ENCODE peak calls at places on chromosomes 2 and 18, in five cellular contexts. S is tibial artery, A is fibroblast of lung, V is lung, Y is neural progenitor cell. U is an unnamed sample.

GRCh38 chr18:54776282-54776977 is 51.8 kb upstream of the RAB27B start:
- DNase-seq in V (peak), Y (no peak), A (peak), S (no peak), U (no peak)

GRCh38 chr2:238351315-238351714 is 31.0 kb downstream of the TRAF3IP1 start:
- DNase-seq in S (no peak), V (no peak), Y (no peak), A (no peak), U (no peak)

GRCh38 chr2:126637393-126637792 is 18.6 kb upstream of the GYPC start:
- DNase-seq in A (no peak), Y (no peak), S (no peak), V (no peak), U (no peak)

GRCh38 chr2:160720098-160720497 is 226.5 kb upstream of the RBMS1 start:
- DNase-seq in A (no peak), S (no peak), Y (no peak), V (no peak), U (no peak)

GRCh38 chr18:23844991-23845680 is 155.9 kb downstream of the LAMA3 start:
- DNase-seq in Y (peak), S (no peak), A (peak), V (no peak), U (no peak)

GRCh38 chr2:25252291-25253152 is 84.1 kb upstream of the POMC start:
- DNase-seq in V (peak), S (no peak), A (peak), Y (peak), U (peak)

GRCh38 chr2:238262496-238263122 is 22.8 kb upstream of the HES6 start:
- DNase-seq in S (no peak), Y (no peak), V (no peak), A (no peak), U (no peak)

GRCh38 chr2:106561356-106561755 is 74.2 kb downstream of the CD8B2 start:
- DNase-seq in V (no peak), Y (no peak), S (peak), A (no peak), U (peak)

GRCh38 chr2:176643711-176644110 is 374.5 kb downstream of the MTX2 start:
- DNase-seq in V (no peak), S (no peak), A (peak), Y (no peak), U (no peak)

GRCh38 chr2:44972771-44973535 is 31.5 kb downstream of the SIX3 start:
- DNase-seq in S (no peak), V (no peak), A (no peak), Y (peak), U (no peak)

DNA sequence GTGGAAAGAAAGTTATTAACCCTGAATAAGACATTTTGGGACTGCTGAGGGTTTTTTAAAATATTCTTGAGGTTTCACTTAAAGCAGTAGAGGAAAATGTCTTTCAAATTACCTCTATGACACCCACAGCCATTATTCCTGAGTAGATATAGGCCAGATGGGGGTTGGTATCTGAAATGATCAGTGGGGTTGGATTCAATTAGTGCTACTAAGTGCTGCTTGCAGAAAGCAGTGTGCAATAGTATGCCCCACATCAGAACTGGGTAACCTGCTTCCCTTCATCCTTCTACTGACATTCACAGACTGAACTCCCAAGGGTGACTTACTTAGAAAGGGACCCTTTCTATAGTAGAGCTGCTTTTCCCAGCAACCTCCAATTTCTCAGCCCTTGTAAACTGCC is 7.3 kb upstream of the ETAA1 start:
- DNase-seq in S (no peak), A (no peak), Y (no peak), V (no peak), U (no peak)
- H3K27ac ChIP-seq in S (peak), A (peak), Y (no peak), V (no peak), U (peak)

GRCh38 chr2:229445013-229445412 is 173.9 kb upstream of the PID1 start:
- DNase-seq in V (peak), Y (no peak), A (peak), S (peak), U (peak)

GRCh38 chr2:229443141-229443540 is 172.1 kb upstream of the PID1 start:
- DNase-seq in S (no peak), Y (no peak), A (no peak), V (no peak), U (no peak)

GRCh38 chr2:229445501-229446294 is 174.6 kb upstream of the PID1 start:
- DNase-seq in A (peak), Y (no peak), S (peak), V (no peak), U (peak)

GRCh38 chr2:229446316-229446715 is 175.2 kb upstream of the PID1 start:
- DNase-seq in S (no peak), Y (no peak), V (no peak), A (peak), U (no peak)

DNA sequence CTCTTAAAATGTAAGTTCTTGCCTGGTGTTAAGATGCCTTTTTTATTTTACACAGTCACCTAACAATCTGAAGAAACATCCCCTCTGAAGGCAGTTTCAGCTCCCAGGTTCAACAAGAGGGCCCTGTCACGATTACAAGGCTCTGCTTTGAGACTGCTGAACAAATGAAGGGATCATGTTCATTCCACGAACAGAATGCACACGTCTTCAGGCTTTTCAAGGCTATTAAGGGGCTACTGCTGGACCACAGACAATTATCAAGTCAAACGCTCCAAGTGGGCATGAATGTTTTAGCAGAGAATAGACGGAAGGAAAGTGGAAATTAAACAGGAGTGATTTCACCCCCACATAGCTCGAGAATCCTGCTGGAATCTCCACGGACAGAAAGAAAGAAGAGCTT is 172.8 kb upstream of the PID1 start:
- DNase-seq in Y (no peak), A (no peak), S (no peak), V (no peak), U (no peak)
- H3K27ac ChIP-seq in Y (no peak), A (no peak), S (peak), V (peak), U (no peak)

DNA sequence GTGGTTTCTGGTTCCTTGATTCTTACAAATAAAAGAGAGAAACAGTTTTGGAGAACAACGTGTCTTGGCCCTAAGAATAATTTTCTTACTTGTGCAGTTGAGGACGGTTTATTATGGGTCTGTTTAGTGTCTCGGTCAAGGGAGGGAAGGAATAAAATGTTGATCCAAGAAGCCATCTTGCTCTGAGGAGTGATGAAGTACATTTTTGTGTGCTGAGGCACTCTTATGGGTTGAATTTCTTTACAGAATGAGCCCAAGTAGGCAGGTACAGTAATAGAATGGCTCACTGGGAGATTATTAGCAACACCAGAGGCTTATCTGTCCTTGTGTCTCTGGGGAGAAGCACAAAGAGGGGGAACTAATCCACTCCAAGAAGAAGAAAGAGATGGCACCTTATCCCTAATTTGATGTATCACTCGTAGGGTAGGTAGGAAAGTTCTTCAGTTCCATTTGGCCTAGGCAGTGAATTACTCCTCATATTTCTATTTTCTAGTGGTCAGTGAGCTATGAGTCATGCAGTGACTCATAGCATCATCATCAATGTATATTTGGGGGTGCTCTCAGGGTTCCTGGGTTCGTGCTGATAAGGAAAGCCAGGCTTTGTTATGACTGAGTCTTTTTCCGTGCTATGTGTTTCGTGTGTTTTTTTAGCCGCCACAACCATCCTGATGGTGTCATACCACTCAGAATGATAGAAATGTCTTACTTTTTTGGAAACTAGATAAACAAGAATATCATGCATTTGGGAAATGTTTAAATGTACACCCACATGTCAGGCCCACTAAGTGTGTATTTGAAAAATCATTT is 250.1 kb upstream of the CTAGE1 start:
- DNase-seq in A (peak), V (no peak), S (no peak), Y (no peak), U (no peak)
- H3K27ac ChIP-seq in A (peak), V (no peak), S (no peak), Y (no peak), U (no peak)

GRCh38 chr2:96414161-96414713 is 78.7 kb downstream of the NCAPH start:
- DNase-seq in S (no peak), Y (no peak), V (no peak), A (no peak), U (no peak)

GRCh38 chr2:96409543-96410184 is 74.1 kb downstream of the NCAPH start:
- DNase-seq in S (no peak), V (no peak), A (peak), Y (peak), U (peak)

GRCh38 chr2:96413067-96413722 is 77.6 kb downstream of the NCAPH start:
- DNase-seq in Y (no peak), A (peak), S (no peak), V (no peak), U (no peak)

GRCh38 chr2:96415684-96416083 is 80.1 kb downstream of the NCAPH start:
- DNase-seq in V (no peak), Y (no peak), A (no peak), S (no peak), U (no peak)

GRCh38 chr2:96412307-96413066 is 76.9 kb downstream of the NCAPH start:
- DNase-seq in V (no peak), S (no peak), Y (no peak), A (peak), U (no peak)
- H3K27ac ChIP-seq in V (no peak), S (peak), Y (no peak), A (no peak), U (no peak)

DNA sequence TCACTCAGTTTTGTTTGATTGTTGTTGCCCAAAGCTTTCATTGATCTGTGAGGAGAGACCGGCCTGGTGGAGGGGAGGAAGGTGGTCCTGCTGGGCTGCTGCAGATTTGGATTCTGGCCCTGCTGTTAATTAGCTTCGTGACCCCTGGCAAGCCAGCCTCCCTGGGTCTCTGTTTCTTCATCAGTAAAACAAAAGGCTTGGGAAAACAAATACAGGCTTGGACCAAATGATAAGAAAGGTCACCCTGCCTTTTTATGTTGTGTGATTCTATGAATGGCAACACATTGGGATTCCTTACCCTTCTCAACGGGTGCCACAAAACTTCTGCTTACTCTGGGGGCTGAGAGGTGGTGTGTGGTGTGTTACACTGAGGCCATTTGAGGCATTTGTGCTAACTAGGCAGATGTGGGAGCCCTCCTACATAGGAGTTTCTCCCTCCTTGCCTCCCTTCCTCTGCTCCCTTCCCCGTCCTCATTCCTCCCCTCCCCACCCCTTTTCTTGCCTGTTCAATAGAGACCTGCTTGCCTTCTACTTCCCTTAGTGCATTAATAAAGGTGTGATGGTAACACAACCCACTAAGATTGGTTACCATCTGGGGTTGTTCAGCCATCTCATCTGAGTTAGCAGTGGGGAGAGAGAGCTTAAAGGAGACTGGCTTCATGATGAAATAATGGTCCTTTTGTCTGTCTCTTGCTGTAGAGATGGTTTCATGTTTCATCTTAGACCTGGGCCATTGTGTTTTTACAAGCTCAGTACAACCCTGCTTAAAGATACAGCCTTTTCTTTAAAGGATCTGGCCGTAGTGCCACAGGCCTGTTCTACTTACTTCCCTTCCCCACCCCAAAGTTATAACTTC is 96.2 kb downstream of the TANC1 start:
- DNase-seq in V (no peak), S (no peak), Y (peak), A (peak), U (no peak)
- H3K27ac ChIP-seq in V (peak), S (no peak), Y (peak), A (no peak), U (peak)

GRCh38 chr18:60350975-60351374 is 21.6 kb downstream of the MC4R start:
- DNase-seq in V (no peak), Y (no peak), S (no peak), A (no peak), U (no peak)

GRCh38 chr18:60347526-60348045 is 25.0 kb downstream of the MC4R start:
- DNase-seq in V (no peak), A (peak), Y (no peak), S (no peak), U (no peak)

DNA sequence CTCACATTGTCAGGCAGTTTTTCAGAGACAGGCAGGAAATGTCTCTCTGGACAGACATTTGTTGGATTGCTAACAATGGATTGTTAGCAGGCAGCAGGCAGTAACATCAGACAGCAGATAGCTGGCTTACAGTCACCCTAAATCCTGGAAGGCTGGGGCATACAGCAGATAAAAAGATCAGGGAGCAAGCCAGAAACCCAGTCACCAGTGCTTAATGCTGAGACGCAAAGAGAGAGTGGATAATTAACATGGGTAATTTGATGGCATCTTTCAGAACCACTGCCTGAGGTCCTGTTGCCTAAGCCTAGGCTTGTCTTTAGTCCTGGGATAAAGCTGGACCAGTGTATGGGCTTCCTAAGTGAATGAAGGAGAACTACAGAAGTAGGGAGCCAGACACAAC is 22.4 kb downstream of the MC4R start:
- DNase-seq in A (no peak), V (no peak), Y (peak), S (no peak), U (no peak)
- H3K27ac ChIP-seq in A (no peak), V (no peak), Y (no peak), S (no peak), U (no peak)